ENCODE peak calls at places on chromosomes 2 and 18, in four cellular contexts. H, S, F and C are unnamed samples.

GRCh38 chr2:150234787-150235512 is 252.5 kb downstream of the RND3 start:
- DNase-seq in H (no peak), S (no peak), F (no peak), C (no peak)

GRCh38 chr2:149065236-149065635 is 26.7 kb downstream of the LYPD6B start:
- DNase-seq in H (no peak), S (no peak), F (no peak), C (no peak)

GRCh38 chr2:230798769-230799399 is 65.9 kb upstream of the ITM2C start:
- DNase-seq in H (no peak), S (peak; percentile 22), F (peak; percentile 80), C (no peak)

GRCh38 chr2:173354073-173354600 is 535 bp upstream of the CDCA7 start:
- DNase-seq in H (no peak), S (peak; percentile 61), F (peak; percentile 73), C (no peak)

GRCh38 chr2:44822174-44822573 is 119.3 kb upstream of the SIX3 start:
- DNase-seq in H (no peak), S (no peak), F (no peak), C (no peak)

GRCh38 chr2:238133499-238134392 is 4.7 kb upstream of the KLHL30 start:
- DNase-seq in H (no peak), S (peak; percentile 39), F (no peak), C (no peak)

GRCh38 chr2:178635897-178636296 is 155.6 kb downstream of the PLEKHA3 start:
- DNase-seq in H (no peak), S (no peak), F (no peak), C (no peak)

GRCh38 chr2:172931256-172931894 is 144.3 kb upstream of the MAP3K20 start:
- DNase-seq in H (no peak), S (no peak), F (peak; percentile 64), C (peak; percentile 41)

GRCh38 chr18:68152770-68153169 is 562.1 kb downstream of the TMX3 start:
- DNase-seq in H (no peak), S (no peak), F (peak; percentile 66), C (no peak)

GRCh38 chr2:48345176-48345575 is 184.8 kb upstream of the STON1 start:
- DNase-seq in H (no peak), S (no peak), F (no peak), C (no peak)

GRCh38 chr2:134336352-134336751 is 82.5 kb downstream of the MGAT5 start:
- DNase-seq in H (no peak), S (no peak), F (no peak), C (no peak)

GRCh38 chr18:36769172-36769571 is 59.6 kb downstream of the TPGS2 start:
- DNase-seq in H (no peak), S (no peak), F (no peak), C (no peak)

GRCh38 chr2:231696004-231696367 is 12.3 kb upstream of the PTMA start:
- DNase-seq in H (no peak), S (no peak), F (no peak), C (no peak)

GRCh38 chr18:62690416-62690815 is 24.9 kb upstream of the PHLPP1 start:
- DNase-seq in H (no peak), S (no peak), F (no peak), C (no peak)

GRCh38 chr18:23822590-23823385 is 133.5 kb downstream of the LAMA3 start:
- DNase-seq in H (no peak), S (no peak), F (peak; percentile 43), C (no peak)

GRCh38 chr2:191245046-191245868 is at the start of gene MYO1B:
- DNase-seq in H (peak; percentile 37), S (peak; percentile 58), F (peak; percentile 87), C (no peak)

GRCh38 chr18:14971461-14972185 is 223.7 kb downstream of the ANKRD30B start:
- DNase-seq in H (no peak), S (no peak), F (no peak), C (no peak)

GRCh38 chr2:171836151-171836910 is 57.7 kb downstream of the SLC25A12 start:
- DNase-seq in H (no peak), S (no peak), F (no peak), C (no peak)

GRCh38 chr2:16625759-16626158 is 39.9 kb downstream of the CYRIA start:
- DNase-seq in H (no peak), S (no peak), F (no peak), C (no peak)

GRCh38 chr2:106649306-106649705 is 162.1 kb downstream of the CD8B2 start:
- DNase-seq in H (no peak), S (no peak), F (no peak), C (no peak)

GRCh38 chr2:239212121-239212520 is 188.7 kb downstream of the HDAC4 start:
- DNase-seq in H (no peak), S (no peak), F (no peak), C (no peak)

GRCh38 chr2:33511141-33511540 is 34.7 kb downstream of the RASGRP3 start:
- DNase-seq in H (no peak), S (no peak), F (no peak), C (no peak)

GRCh38 chr2:177489719-177490301 is 97.2 kb downstream of the AGPS start:
- DNase-seq in H (no peak), S (peak; percentile 15), F (peak; percentile 68), C (peak; percentile 18)

GRCh38 chr2:3256655-3257054 is 121.0 kb downstream of the EIPR1 start:
- DNase-seq in H (no peak), S (no peak), F (no peak), C (no peak)

GRCh38 chr2:46519265-46519664 is 39.9 kb downstream of the TMEM247 start:
- DNase-seq in H (no peak), S (no peak), F (no peak), C (no peak)